ENCODE peak calls at places on chromosomes 4 and X, in seven cellular contexts. T, S, J, Y, B, R and K are unnamed samples.
A peak's percentile ranks its signal among the peaks of the same experiment; 100 is the strongest.

GRCh38 chr4:53015681-53016080 is 153.6 kb downstream of the RASL11B start:
- DNase-seq in B (no peak), J (peak; percentile 57), S (peak; percentile 29), R (no peak), T (peak; percentile 19), Y (peak; percentile 38), K (no peak)

GRCh38 chr4:22471419-22471818 is 44.4 kb downstream of the ADGRA3 start:
- DNase-seq in B (no peak), R (no peak), T (no peak), S (no peak), Y (no peak), J (no peak), K (no peak)

GRCh38 chrX:70834587-70834986 is 73.9 kb downstream of the TEX11 start:
- DNase-seq in T (no peak), J (no peak), Y (no peak), S (no peak), R (no peak), B (no peak), K (no peak)

GRCh38 chrX:71067079-71067478 is 1.1 kb downstream of the SNX12 start:
- DNase-seq in R (no peak), Y (no peak), J (no peak), S (no peak), T (no peak), B (no peak), K (no peak)

GRCh38 chr4:128846063-128846462 is 36.6 kb downstream of the JADE1 start:
- DNase-seq in T (no peak), Y (no peak), J (no peak), S (no peak), B (no peak), R (no peak), K (no peak)

GRCh38 chr4:7347981-7348380 is 86.7 kb downstream of the PSAPL1 start:
- DNase-seq in S (no peak), Y (no peak), B (peak; percentile 59), R (no peak), J (no peak), T (no peak), K (no peak)

GRCh38 chr4:108749119-108749518 is 13.7 kb downstream of the ETNPPL start:
- DNase-seq in B (no peak), S (no peak), R (no peak), T (no peak), Y (no peak), J (no peak), K (no peak)

GRCh38 chr4:76016383-76016782 is 6.9 kb downstream of the CXCL10 start:
- DNase-seq in B (no peak), T (no peak), J (no peak), R (peak; percentile 16), Y (no peak), S (no peak), K (no peak)

GRCh38 chr4:77451530-77451929 is 154.1 kb upstream of the CXCL13 start:
- DNase-seq in T (no peak), B (no peak), J (no peak), Y (no peak), S (no peak), R (no peak), K (no peak)

GRCh38 chr4:123564758-123565346 is 168.3 kb downstream of the SPRY1 start:
- DNase-seq in Y (peak; percentile 91), B (peak; percentile 61), R (peak; percentile 79), S (peak; percentile 80), T (peak; percentile 5), J (peak; percentile 16), K (no peak)

GRCh38 chr4:3872834-3873313 is 106.7 kb downstream of the ADRA2C start:
- DNase-seq in T (no peak), R (no peak), S (no peak), B (no peak), Y (no peak), J (no peak), K (no peak)

GRCh38 chr4:127604949-127605709 is 27.6 kb upstream of the INTU start:
- DNase-seq in B (no peak), S (no peak), J (no peak), R (peak; percentile 35), Y (peak; percentile 46), T (no peak), K (no peak)

GRCh38 chr4:83261307-83261706 is 23.3 kb downstream of the COQ2 start:
- DNase-seq in Y (no peak), R (no peak), B (no peak), S (peak; percentile 77), J (no peak), T (no peak), K (no peak)

GRCh38 chr4:129095811-129096454 is at the start of gene C4orf33:
- DNase-seq in B (peak; percentile 59), J (peak; percentile 53), R (peak; percentile 70), Y (peak; percentile 81), S (peak; percentile 84), T (peak; percentile 71), K (peak; percentile 12)

GRCh38 chr4:127188847-127189246 is 443.9 kb upstream of the INTU start:
- DNase-seq in Y (peak; percentile 6), S (no peak), R (peak; percentile 54), T (no peak), B (no peak), J (no peak), K (no peak)

GRCh38 chr4:80153800-80154546 is 43.3 kb upstream of the PRDM8 start:
- DNase-seq in B (no peak), T (no peak), Y (no peak), R (no peak), J (no peak), S (no peak), K (no peak)

GRCh38 chr4:183716302-183716701 is 57.2 kb downstream of the TRAPPC11 start:
- DNase-seq in Y (no peak), T (no peak), B (no peak), S (no peak), J (no peak), R (no peak), K (no peak)

GRCh38 chr4:78020677-78021076 is 36.4 kb upstream of the FRAS1 start:
- DNase-seq in R (no peak), S (no peak), T (no peak), B (no peak), J (no peak), Y (no peak), K (peak; percentile 43)